ENCODE peak calls at places on chromosomes 6 and 20, in eight cellular contexts. O is activated naive CD4-positive, alpha-beta T cell treated with Interleukin-2 at 50 U/mL for 16 hours; G is left cardiac atrium; I is activated T-helper 1 cell treated with Interleukin-2 at 50 U/mL for 16 hours; N is dorsolateral prefrontal cortex; C is HepG2; M is T-helper 2 cell; D is kidney tubule cell. S is an unnamed sample.
A peak's percentile ranks its signal among the peaks of the same experiment; 100 is the strongest.

GRCh38 chr20:10508468-10509251 is 73.6 kb downstream of the SLX4IP start:
- DNase-seq in M (no peak), G (peak; percentile 27), O (no peak), D (no peak), C (no peak), I (no peak), N (no peak), S (no peak)

GRCh38 chr20:58141971-58142842 is 86.2 kb downstream of the ANKRD60 start:
- DNase-seq in N (no peak), I (no peak), C (no peak), M (no peak), G (no peak), D (no peak), O (no peak), S (no peak)

GRCh38 chr6:72580281-72580940 is 41.5 kb upstream of the KCNQ5 start:
- DNase-seq in M (no peak), C (peak; percentile 9), I (no peak), G (no peak), N (peak; percentile 41), O (no peak), D (peak; percentile 49), S (peak; percentile 93)

GRCh38 chr6:45763281-45763680 is 252.4 kb downstream of the CLIC5 start:
- DNase-seq in C (no peak), M (no peak), D (no peak), O (no peak), I (no peak), G (no peak), N (no peak), S (no peak)

GRCh38 chr6:168240147-168240546 is 79.4 kb downstream of the DACT2 start:
- DNase-seq in G (no peak), D (no peak), N (no peak), M (no peak), O (no peak), C (no peak), I (no peak), S (no peak)

GRCh38 chr20:59425572-59425971 is 125.2 kb downstream of the EDN3 start:
- DNase-seq in N (no peak), M (no peak), O (no peak), G (no peak), C (no peak), I (no peak), D (no peak), S (no peak)

GRCh38 chr20:45592574-45593189 is 13.6 kb upstream of the WFDC8 start:
- DNase-seq in G (no peak), C (peak; percentile 88), D (peak; percentile 62), O (no peak), M (no peak), N (no peak), I (no peak), S (peak; percentile 91)

GRCh38 chr6:156658186-156658585 is 119.0 kb upstream of the ARID1B start:
- DNase-seq in N (no peak), C (no peak), O (no peak), G (peak; percentile 27), M (no peak), I (no peak), D (peak; percentile 10), S (no peak)

GRCh38 chr6:3644613-3645012 is 106.9 kb downstream of the PXDC1 start:
- DNase-seq in C (no peak), G (no peak), I (no peak), M (no peak), D (no peak), N (no peak), O (no peak), S (no peak)

GRCh38 chr20:58576590-58576944 is 61.4 kb upstream of the APCDD1L start:
- DNase-seq in G (no peak), D (no peak), C (no peak), N (no peak), M (no peak), I (no peak), O (no peak), S (no peak)

GRCh38 chr6:3457710-3458605 is 1.1 kb upstream of the SLC22A23 start:
- DNase-seq in M (no peak), G (no peak), D (peak; percentile 40), O (peak; percentile 10), C (peak; percentile 37), N (peak; percentile 62), I (no peak), S (peak; percentile 92)

GRCh38 chr6:127737768-127738167 is 160.8 kb downstream of the C6orf58 start:
- DNase-seq in C (no peak), N (no peak), O (no peak), M (no peak), D (no peak), G (no peak), I (no peak), S (no peak)

GRCh38 chr20:34701405-34702085 is 2.6 kb upstream of the TP53INP2 start:
- DNase-seq in C (peak; percentile 52), M (no peak), G (no peak), N (no peak), O (no peak), D (peak; percentile 19), I (no peak), S (peak; percentile 93)

GRCh38 chr6:25749837-25750236 is 4.7 kb upstream of the SLC17A4 start:
- DNase-seq in O (no peak), M (no peak), I (no peak), D (no peak), C (no peak), N (no peak), G (no peak), S (no peak)

GRCh38 chr6:82331031-82331773 is 32.4 kb upstream of the TPBG start:
- DNase-seq in D (peak; percentile 50), M (no peak), C (no peak), N (no peak), I (no peak), O (no peak), G (no peak), S (peak; percentile 23)